ENCODE peak calls at places on chromosomes 5 and 9, in six cellular contexts. L is HepG2; G is endothelial cell of umbilical vein; K is activated CD8-positive, alpha-beta T cell treated with anti-CD3 and anti-CD28 coated beads for 36 hours; V is HL-60; R is GM12865. Z is an unnamed sample.

GRCh38 chr5:56055859-56056258 is 61.1 kb upstream of the IL6ST start:
- DNase-seq in R (no peak), G (no peak), K (no peak), V (no peak), L (no peak), Z (no peak)

GRCh38 chr5:175609504-175609903 is 48.4 kb upstream of the HRH2 start:
- DNase-seq in K (peak), G (no peak), L (no peak), V (no peak), R (no peak), Z (no peak)

GRCh38 chr5:111574316-111574715 is 62.0 kb upstream of the STARD4 start:
- DNase-seq in G (no peak), R (no peak), K (no peak), V (no peak), L (no peak), Z (no peak)

GRCh38 chr9:14437336-14438231 is 123.6 kb upstream of the NFIB start:
- DNase-seq in R (no peak), G (peak), K (no peak), L (no peak), V (no peak), Z (no peak)

GRCh38 chr5:31106742-31107546 is 86.5 kb upstream of the CDH6 start:
- DNase-seq in L (no peak), V (no peak), K (no peak), G (no peak), R (no peak), Z (no peak)

GRCh38 chr9:110180713-110181434 is 27.1 kb downstream of the C9orf152 start:
- DNase-seq in R (no peak), V (no peak), G (peak), K (no peak), L (peak), Z (no peak)

GRCh38 chr5:39231705-39232525 is 12.6 kb upstream of the FYB1 start:
- DNase-seq in R (peak), K (peak), G (peak), L (peak), V (no peak), Z (no peak)

GRCh38 chr9:89658931-89659330 is 54.1 kb downstream of the GADD45G start:
- DNase-seq in G (no peak), K (no peak), R (no peak), L (no peak), V (no peak), Z (no peak)

GRCh38 chr5:134958755-134959154 is 9.0 kb upstream of the CATSPER3 start:
- DNase-seq in L (peak), R (no peak), G (no peak), K (no peak), V (no peak), Z (no peak)

GRCh38 chr5:131814990-131815389 is 18.2 kb upstream of the FNIP1 start:
- DNase-seq in G (peak), K (no peak), R (no peak), V (no peak), L (no peak), Z (no peak)

GRCh38 chr5:1239514-1240251 is 14.5 kb downstream of the SLC6A18 start:
- DNase-seq in L (no peak), V (no peak), K (no peak), R (no peak), G (no peak), Z (no peak)

GRCh38 chr9:119318371-119318770 is 50.9 kb downstream of the BRINP1 start:
- DNase-seq in L (no peak), G (no peak), R (no peak), K (no peak), V (no peak), Z (no peak)

GRCh38 chr5:90020575-90021535 is 388.7 kb downstream of the CETN3 start:
- DNase-seq in V (no peak), G (peak), R (peak), L (peak), K (no peak), Z (no peak)

GRCh38 chr5:20276061-20276958 is 288.3 kb upstream of the CDH18 start:
- DNase-seq in K (no peak), R (no peak), L (peak), G (no peak), V (no peak), Z (no peak)

GRCh38 chr5:145484195-145484594 is 350.9 kb downstream of the PRELID2 start:
- DNase-seq in R (no peak), L (no peak), K (no peak), V (no peak), G (peak), Z (no peak)

GRCh38 chr5:112923148-112923917 is 1.3 kb upstream of the REEP5 start:
- DNase-seq in V (peak), L (no peak), G (no peak), K (peak), R (peak), Z (peak)

GRCh38 chr5:37926732-37927131 is 86.9 kb upstream of the GDNF start:
- DNase-seq in R (no peak), K (no peak), V (no peak), L (no peak), G (no peak), Z (no peak)

GRCh38 chr5:149466457-149466972 is 84.7 kb downstream of the CSNK1A1 start:
- DNase-seq in R (no peak), G (no peak), K (peak), V (no peak), L (no peak), Z (no peak)

GRCh38 chr5:123033157-123033671 is 3.3 kb downstream of the PPIC start:
- DNase-seq in R (no peak), K (no peak), G (no peak), L (peak), V (no peak), Z (no peak)

GRCh38 chr5:123035320-123035949 is 1.1 kb downstream of the PPIC start:
- DNase-seq in R (peak), K (peak), G (peak), V (no peak), L (peak), Z (no peak)

GRCh38 chr5:123036391-123037103 is at the start of gene PPIC:
- DNase-seq in K (peak), V (no peak), G (peak), L (peak), R (peak), Z (no peak)

GRCh38 chr5:123037104-123037418 is 536 bp upstream of the PPIC start:
- DNase-seq in R (no peak), K (no peak), G (no peak), V (no peak), L (no peak), Z (no peak)

DNA sequence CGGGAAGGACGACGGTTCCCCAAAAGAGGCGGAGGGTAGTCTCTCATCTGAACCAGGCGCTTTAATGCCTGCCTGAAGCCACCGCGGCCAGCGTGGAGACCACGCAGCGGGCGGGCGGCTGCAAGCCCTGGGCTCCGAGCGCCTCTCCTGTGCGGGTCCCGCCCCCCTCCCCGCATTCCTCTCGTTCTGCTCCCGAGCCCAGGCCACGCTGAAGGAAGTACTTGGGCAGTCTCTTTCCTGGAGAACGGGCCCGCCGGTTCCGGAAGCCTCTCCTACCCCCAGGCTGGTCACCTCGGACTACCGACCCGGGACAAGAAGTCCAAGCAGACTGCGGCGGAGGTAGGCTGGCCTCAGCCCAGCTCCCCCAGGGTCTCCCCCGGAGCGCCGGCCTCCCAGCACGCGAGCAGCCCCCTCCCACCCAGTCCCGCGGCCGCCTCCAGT is 555 bp downstream of the PPIC start:
- DNase-seq in L (peak), R (peak), G (peak), K (no peak), V (no peak), Z (no peak)
- TF ChIP-seq CTCF in L (peak), R (no peak), G (no peak), K (no peak), V (no peak), Z (no peak)

GRCh38 chr5:57082441-57083067 is 91.3 kb upstream of the GPBP1 start:
- DNase-seq in L (peak), G (peak), R (no peak), K (no peak), V (no peak), Z (no peak)
- TF ChIP-seq CTCF in L (peak), G (no peak), R (no peak), K (no peak), V (no peak), Z (no peak)

GRCh38 chr5:17187401-17187800 is 30.0 kb upstream of the BASP1 start:
- DNase-seq in L (no peak), K (no peak), V (no peak), G (no peak), R (no peak), Z (no peak)
- TF ChIP-seq CTCF in L (no peak), K (no peak), V (no peak), G (no peak), R (no peak), Z (no peak)

GRCh38 chr5:152599096-152599495 is 194.0 kb upstream of the NMUR2 start:
- DNase-seq in K (no peak), R (no peak), L (no peak), V (no peak), G (no peak), Z (no peak)

GRCh38 chr5:152592416-152592815 is 187.3 kb upstream of the NMUR2 start:
- DNase-seq in R (no peak), L (no peak), G (no peak), V (no peak), K (no peak), Z (no peak)

GRCh38 chr5:152595327-152595890 is 190.3 kb upstream of the NMUR2 start:
- DNase-seq in R (no peak), G (no peak), V (no peak), K (no peak), L (no peak), Z (no peak)

DNA sequence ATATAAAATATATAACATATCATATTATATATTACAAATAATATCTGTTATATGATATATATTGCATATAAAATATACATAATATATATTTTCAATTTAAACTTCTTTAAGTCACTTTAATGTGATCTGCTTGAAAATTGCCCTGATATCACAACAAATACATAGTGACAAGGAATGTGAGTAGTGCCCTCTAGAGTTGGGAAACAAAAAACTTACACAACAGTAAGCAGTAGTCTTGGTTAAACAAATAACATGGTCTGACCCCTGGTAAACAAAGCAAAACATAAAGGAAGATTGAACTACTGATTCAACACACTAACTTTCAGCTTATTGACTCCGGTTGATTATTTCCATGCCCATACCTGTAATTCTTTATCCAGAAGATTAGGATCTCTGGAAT is 188.3 kb upstream of the NMUR2 start:
- DNase-seq in K (no peak), G (no peak), V (no peak), R (peak), L (peak), Z (no peak)
- TF ChIP-seq CTCF in K (no peak), G (no peak), V (no peak), R (peak), L (no peak), Z (no peak)

DNA sequence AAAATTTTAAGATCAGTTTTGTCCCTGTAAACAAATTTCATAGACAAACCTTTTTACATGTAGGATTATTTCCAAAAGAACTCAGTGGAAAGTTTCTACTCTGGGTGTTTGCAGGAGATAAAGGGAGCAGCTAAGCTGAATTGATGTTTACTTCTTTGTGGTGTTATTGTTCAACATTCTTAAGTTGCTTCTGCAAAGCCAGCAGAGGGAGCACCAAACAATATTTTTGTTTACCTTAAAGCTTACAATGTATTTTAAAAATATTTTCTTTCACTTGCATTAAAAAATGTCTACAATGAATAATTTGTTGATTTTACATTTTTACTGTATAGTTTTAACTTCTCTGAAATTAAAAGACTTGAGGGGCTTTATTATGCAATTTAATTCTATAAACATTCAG is 135.5 kb downstream of the ATG10 start:
- DNase-seq in K (no peak), V (no peak), R (peak), G (peak), L (no peak), Z (no peak)
- TF ChIP-seq CTCF in K (no peak), V (no peak), R (peak), G (peak), L (no peak), Z (peak)

GRCh38 chr5:140710899-140711552 is 10.8 kb downstream of the ZMAT2 start:
- DNase-seq in G (peak), R (peak), L (peak), K (peak), V (peak), Z (peak)
- TF ChIP-seq CTCF in G (no peak), R (no peak), L (no peak), K (no peak), V (no peak), Z (no peak)

DNA sequence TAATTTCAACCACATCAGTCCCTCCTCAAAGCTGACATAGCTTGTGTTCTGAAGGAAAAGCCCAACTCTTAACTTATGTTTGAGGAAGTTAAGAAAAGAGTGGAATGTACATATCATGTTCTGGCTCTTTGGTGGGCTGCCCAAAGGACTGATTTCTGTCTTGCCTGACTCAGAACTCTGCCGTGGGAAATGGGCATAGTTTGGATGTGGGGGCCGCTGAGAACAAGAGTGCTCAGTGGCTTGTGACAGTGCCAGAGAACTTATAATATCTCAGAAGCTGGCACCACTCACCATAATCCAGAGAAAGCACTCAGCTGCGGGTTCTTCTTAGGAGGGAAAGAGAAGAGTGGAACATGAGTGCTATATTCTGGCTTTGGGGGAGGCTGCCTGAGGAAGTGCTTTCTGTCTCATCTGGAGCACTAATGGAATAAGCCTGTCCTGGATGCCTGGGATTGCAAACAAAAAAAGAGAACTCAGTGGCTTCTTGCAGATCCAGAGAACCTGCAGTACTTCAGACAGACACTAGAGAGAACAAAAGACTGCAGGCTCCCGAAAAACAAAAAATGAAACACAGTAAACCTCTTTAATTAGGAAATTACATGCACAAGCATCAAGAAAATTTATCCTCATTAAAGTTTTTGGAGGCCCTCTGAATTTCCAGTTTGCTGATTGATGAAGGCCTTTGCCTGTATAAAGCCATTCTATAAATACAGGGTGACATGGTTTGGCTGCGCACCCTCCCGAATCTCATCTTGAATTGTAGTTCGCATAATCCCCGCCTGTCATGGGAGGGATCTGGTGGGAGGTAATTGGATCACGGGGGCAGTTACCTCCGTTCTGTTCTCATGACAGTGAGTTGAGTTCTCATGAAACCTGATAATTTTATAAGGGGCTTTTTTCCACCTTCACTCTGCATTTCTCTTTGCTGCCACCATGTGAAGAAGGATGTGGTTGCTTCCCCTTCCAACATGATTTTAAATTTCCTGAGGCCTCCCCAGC is 207.0 kb downstream of the DMAC1 start:
- DNase-seq in K (no peak), L (no peak), R (no peak), V (no peak), G (peak), Z (no peak)
- TF ChIP-seq CTCF in K (no peak), L (no peak), R (no peak), V (no peak), G (peak), Z (no peak)

DNA sequence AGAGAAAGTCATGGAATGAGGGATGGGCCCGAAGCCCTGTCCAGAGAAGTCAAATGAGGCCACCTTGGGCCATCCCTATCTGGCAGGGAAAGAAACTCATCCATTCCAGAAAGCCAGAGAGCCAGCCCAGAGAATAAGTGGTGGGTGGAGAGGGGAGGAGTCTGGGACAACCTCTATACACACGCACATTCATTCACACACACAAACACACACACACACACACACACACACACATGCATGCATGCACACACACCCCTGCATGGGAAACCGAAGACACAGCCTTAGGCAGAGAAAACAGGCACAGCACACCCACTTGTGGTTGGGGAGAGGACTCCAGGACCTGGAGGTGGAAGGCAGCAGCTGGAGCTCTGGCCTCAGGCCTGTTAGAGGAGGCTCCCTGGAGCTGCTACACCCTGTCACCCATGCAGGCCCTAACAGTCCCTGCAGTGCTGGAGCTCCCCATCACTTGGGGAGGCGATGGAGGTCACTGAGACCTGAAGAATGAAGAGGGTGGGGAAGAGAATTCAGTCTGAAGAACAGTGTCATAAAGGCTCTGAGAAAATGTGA is 38.0 kb downstream of the TGFBI start:
- DNase-seq in L (peak), V (no peak), G (no peak), R (no peak), K (no peak), Z (no peak)
- TF ChIP-seq CTCF in L (peak), V (no peak), G (no peak), R (no peak), K (no peak), Z (no peak)

Z was measured in CD14-positive monocyte.